ENCODE peak calls at places on chromosomes 16 and 17, in four cellular contexts. J is Panc1, U is HFF-Myc, G is cardiac fibroblast. V is an unnamed sample.

GRCh38 chr16:78352184-78352583 is 252.7 kb downstream of the WWOX start:
- DNase-seq in J (no peak), U (no peak), G (no peak), V (no peak)

GRCh38 chr16:49858200-49859129 is 2.6 kb upstream of the ZNF423 start:
- DNase-seq in J (no peak), U (no peak), G (peak), V (no peak)

GRCh38 chr16:31568577-31569359 is 41.1 kb downstream of the AHSP start:
- DNase-seq in J (no peak), U (no peak), G (peak), V (no peak)

GRCh38 chr17:144936-145670 is 7.7 kb downstream of the SCGB1C2 start:
- DNase-seq in J (no peak), U (no peak), G (no peak), V (no peak)

GRCh38 chr17:33113281-33114010 is 121.8 kb downstream of the SPACA3 start:
- DNase-seq in J (no peak), U (no peak), G (no peak), V (no peak)

GRCh38 chr16:1688807-1689560 is 10.9 kb downstream of the JPT2 start:
- DNase-seq in J (peak), U (no peak), G (peak), V (peak)

GRCh38 chr16:84176192-84177053 is 10.4 kb downstream of the TAF1C start:
- DNase-seq in J (no peak), U (no peak), G (no peak), V (no peak)

GRCh38 chr17:45355087-45355486 is 38.3 kb upstream of the MAP3K14 start:
- DNase-seq in J (no peak), U (no peak), G (no peak), V (no peak)

GRCh38 chr17:39582658-39583057 is 25.1 kb downstream of the NEUROD2 start:
- DNase-seq in J (no peak), U (no peak), G (no peak), V (no peak)

GRCh38 chr17:59331929-59332889 is 754 bp downstream of the YPEL2 start:
- DNase-seq in J (no peak), U (no peak), G (peak), V (no peak)

GRCh38 chr16:2671741-2672140 is 10.6 kb upstream of the KCTD5 start:
- DNase-seq in J (no peak), U (no peak), G (no peak), V (no peak)

GRCh38 chr16:50038756-50039529 is 13.9 kb downstream of the CNEP1R1 start:
- DNase-seq in J (no peak), U (no peak), G (no peak), V (no peak)

GRCh38 chr17:81391964-81392908 is 3.0 kb upstream of the BAHCC1 start:
- DNase-seq in J (no peak), U (no peak), G (peak), V (no peak)

GRCh38 chr16:87295661-87296531 is 21.3 kb downstream of the C16orf95 start:
- DNase-seq in J (no peak), U (no peak), G (no peak), V (no peak)

GRCh38 chr17:6523809-6524355 is 32.5 kb downstream of the PITPNM3 start:
- DNase-seq in J (no peak), U (no peak), G (no peak), V (no peak)

GRCh38 chr17:68759343-68760140 is 158.4 kb upstream of the FAM20A start:
- DNase-seq in J (peak), U (peak), G (peak), V (peak)

GRCh38 chr17:73304971-73305786 is 6.6 kb downstream of the CDC42EP4 start:
- DNase-seq in J (no peak), U (no peak), G (peak), V (no peak)
- H3K4me3 ChIP-seq in J (peak), U (peak), G (peak), V (peak)

GRCh38 chr17:57875109-57876022 is 25.5 kb upstream of the MRPS23 start:
- DNase-seq in J (peak), U (peak), G (peak), V (peak)
- TF ChIP-seq CTCF in J (no peak), U (peak), G (peak), V (peak)

DNA sequence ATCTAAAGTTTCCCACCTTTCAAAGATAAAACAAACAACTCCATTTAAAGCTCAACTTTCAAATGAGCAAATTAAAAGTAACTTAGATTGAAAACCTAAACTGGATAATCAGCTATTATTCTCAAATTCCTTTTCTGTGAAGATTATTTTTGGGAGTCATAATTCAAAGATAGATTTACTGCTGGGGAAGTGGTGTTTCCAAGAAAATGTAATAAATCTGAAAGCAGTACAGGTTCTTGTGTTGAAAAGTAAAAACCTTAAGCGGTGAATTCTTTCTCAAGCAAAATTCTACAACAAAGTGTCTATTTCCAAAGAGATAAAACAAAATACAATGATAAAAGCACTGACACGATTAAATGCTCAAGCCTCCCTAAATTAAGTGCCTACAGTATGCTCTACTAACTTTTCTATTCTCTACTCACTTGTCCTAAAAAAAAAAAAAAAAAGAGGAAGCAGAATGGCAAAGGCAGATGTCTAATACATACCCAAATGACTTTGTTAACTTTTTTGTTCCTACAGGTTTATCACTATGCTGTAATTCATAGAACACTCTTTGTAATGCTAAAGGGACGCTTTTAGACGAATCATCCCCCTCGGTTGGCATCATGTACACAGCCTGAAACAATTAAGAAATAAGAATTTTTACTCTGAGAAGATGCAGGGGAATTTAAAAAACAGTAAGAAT is 34.5 kb downstream of the LITAFD start:
- DNase-seq in J (no peak), U (no peak), G (no peak), V (no peak)
- H3K4me3 ChIP-seq in J (no peak), U (no peak), G (no peak), V (no peak)

GRCh38 chr16:85613609-85614337 is 651 bp downstream of the GSE1 start:
- DNase-seq in J (no peak), U (no peak), G (peak), V (no peak)
- TF ChIP-seq CTCF in J (no peak), U (no peak), G (no peak), V (no peak)